ENCODE peak calls at places on chromosomes 6 and 20, in four cellular contexts. I, U, V and P are unnamed samples.

GRCh38 chr6:7060769-7061516 is 46.8 kb upstream of the RREB1 start:
- DNase-seq in I (no peak), V (no peak), U (no peak), P (peak; percentile 10)

GRCh38 chr20:17609978-17610377 is 40.1 kb downstream of the DSTN start:
- DNase-seq in I (no peak), U (no peak), V (no peak), P (no peak)

GRCh38 chr6:84193140-84193708 is 34.2 kb downstream of the CEP162 start:
- DNase-seq in I (no peak), U (no peak), V (no peak), P (peak; percentile 85)

GRCh38 chr6:16174368-16175078 is 45.6 kb downstream of the MYLIP start:
- DNase-seq in I (no peak), V (no peak), U (no peak), P (no peak)

GRCh38 chr6:3939964-3940363 is 90.8 kb downstream of the FAM50B start:
- DNase-seq in U (no peak), I (no peak), V (no peak), P (no peak)

GRCh38 chr6:129671442-129672344 is 38.3 kb downstream of the ARHGAP18 start:
- DNase-seq in V (peak; percentile 43), I (peak; percentile 56), U (no peak), P (no peak)

GRCh38 chr20:15227102-15227501 is 889.7 kb upstream of the FLRT3 start:
- DNase-seq in V (no peak), U (no peak), I (no peak), P (no peak)

GRCh38 chr6:30727920-30728605 is 7.9 kb downstream of the TUBB start:
- DNase-seq in I (no peak), U (no peak), V (no peak), P (no peak)

GRCh38 chr20:11170565-11170964 is 496.8 kb upstream of the JAG1 start:
- DNase-seq in V (no peak), I (no peak), U (no peak), P (no peak)

GRCh38 chr6:122736606-122737005 is 42.9 kb upstream of the FABP7 start:
- DNase-seq in U (no peak), V (no peak), I (no peak), P (no peak)

DNA sequence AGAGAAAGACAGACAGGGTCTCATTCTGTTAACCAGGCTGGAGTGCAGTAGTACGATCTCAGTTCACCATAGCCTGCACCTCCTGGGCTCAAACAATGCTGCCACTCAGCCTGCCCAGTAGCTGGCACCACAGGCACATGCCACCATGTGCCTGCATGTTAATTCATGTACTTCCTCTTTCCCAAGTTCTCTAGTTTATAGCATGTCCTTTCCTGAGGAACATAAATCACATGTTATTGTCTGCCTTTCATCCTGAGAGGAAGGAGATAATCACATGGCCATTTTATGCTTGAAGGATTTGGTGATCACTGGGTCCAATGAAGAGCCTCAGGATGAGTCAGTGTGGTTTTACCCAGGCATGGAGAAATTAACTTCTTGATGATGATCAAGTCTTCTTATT is 47.9 kb downstream of the COL11A2 start:
- DNase-seq in I (no peak), U (no peak), V (no peak), P (no peak)
- TF ChIP-seq FOSL1 in I (no peak), U (no peak), V (no peak), P (no peak)

DNA sequence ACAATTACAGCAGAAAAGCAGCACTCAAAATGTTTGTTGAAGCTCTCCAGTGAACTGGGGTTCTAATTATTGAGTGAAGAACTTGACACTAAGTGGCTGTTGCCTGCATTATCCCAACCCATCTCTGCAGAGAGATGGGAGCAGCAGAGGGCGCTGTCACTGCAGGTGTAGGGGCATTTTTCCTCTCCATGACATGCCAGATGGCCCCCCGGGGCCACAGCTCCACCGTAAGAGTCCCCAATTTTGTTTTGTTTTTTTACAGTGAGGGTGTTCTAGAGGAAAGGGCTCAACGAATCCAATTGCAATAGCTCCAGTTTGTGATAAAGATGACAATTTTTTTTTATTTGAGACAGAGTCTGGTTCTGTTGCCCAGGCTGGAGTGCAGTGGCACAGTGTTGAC is 1.9 kb upstream of the FUCA2 start:
- DNase-seq in I (peak; percentile 38), V (peak; percentile 40), U (no peak), P (no peak)
- TF ChIP-seq FOSL1 in I (no peak), V (no peak), U (no peak), P (no peak)

DNA sequence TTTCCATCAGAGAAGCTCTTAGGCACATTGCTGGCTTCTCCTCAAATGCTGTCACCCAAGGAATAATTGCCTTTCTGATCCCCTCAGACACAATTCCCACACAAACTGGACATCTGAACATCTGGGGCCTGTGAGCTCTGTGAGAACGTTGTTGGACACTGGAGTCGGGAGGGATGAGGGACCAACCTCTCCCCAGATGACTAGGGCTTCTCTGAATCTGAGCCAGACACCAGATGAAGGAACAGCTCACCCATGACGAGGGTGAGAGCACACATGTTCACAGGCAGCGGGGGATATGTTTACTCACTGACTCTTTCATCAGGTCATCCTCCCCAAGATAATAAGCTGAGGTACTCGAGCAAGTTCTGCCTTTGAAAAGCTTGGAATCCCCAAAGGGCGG is 283.9 kb upstream of the SUPT3H start:
- DNase-seq in U (no peak), V (no peak), I (no peak), P (no peak)
- TF ChIP-seq FOSL1 in U (no peak), V (no peak), I (no peak), P (no peak)

GRCh38 chr20:33783256-33783655 is 27.9 kb upstream of the CHMP4B start:
- DNase-seq in I (no peak), U (no peak), V (no peak), P (no peak)
- TF ChIP-seq FOSL1 in I (no peak), U (no peak), V (no peak), P (no peak)

GRCh38 chr20:62897666-62898065 is 28.6 kb downstream of the DIDO1 start:
- DNase-seq in U (no peak), V (no peak), I (no peak), P (no peak)
- TF ChIP-seq FOSL1 in U (no peak), V (no peak), I (no peak), P (no peak)

GRCh38 chr6:27867051-27867940 is 44.9 kb downstream of the OR2B2 start:
- DNase-seq in V (peak; percentile 58), U (no peak), I (peak; percentile 58), P (no peak)

GRCh38 chr6:27864906-27865883 is 47.0 kb downstream of the OR2B2 start:
- DNase-seq in U (no peak), I (peak; percentile 73), V (peak; percentile 38), P (no peak)

GRCh38 chr6:27865952-27866369 is 46.2 kb downstream of the OR2B2 start:
- DNase-seq in I (no peak), U (no peak), V (no peak), P (no peak)

GRCh38 chr6:27867941-27868705 is 44.1 kb downstream of the OR2B2 start:
- DNase-seq in V (no peak), I (no peak), U (no peak), P (no peak)

GRCh38 chr6:27866370-27867050 is 45.7 kb downstream of the OR2B2 start:
- DNase-seq in V (no peak), I (peak; percentile 32), U (no peak), P (no peak)
- TF ChIP-seq FOSL1 in V (no peak), I (no peak), U (peak; percentile 62), P (no peak)

GRCh38 chr20:23340524-23340923 is 10.1 kb upstream of the NXT1 start:
- DNase-seq in U (no peak), V (peak; percentile 19), I (peak; percentile 77), P (peak; percentile 54)
- TF ChIP-seq FOSL1 in U (no peak), V (no peak), I (no peak), P (no peak)

DNA sequence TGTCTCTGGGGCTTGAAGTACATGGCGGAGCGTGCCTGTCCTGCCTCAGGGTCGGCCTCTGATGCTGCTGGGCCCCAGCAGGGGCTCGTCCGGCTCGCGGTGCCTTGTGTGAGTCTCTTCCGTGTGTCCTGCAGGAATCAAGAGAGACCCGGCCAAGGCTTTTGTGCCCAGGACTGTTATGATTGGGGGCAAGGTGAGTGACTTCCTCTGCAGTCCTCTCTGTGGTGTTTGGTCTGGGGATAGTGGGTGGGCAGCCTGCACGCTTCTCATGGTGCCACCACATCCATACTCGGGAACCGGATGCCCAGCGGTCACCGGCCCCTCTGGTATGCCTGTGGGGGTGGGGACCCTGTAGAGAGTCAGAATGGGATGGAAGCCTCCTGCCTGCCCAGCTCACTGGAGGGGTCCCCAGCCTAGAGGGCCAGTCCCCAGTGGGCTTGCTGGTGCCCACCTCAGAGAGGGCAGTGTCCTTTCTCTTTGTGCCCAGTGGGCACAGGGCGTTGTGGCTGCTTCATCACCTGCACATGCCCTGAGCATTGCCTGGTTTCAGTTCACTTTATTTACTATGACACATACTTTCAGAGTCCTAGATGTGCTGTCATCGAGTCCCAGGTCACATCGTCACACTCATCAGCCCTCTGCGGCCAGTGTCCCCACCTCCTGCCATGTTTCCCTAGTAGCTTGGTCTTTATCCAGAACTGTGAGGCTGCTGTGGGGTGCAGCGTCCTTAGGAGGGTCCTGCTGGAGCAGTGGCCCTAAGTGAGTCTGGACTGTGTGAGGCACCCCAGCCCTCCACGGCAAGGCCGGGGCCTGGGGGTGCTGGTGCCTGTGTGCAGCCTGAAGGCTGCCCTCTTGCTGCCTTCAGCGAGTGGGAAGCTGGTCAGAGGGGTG is 40.7 kb downstream of the PYGB start:
- DNase-seq in U (no peak), I (no peak), V (no peak), P (no peak)
- TF ChIP-seq FOSL1 in U (no peak), I (no peak), V (no peak), P (no peak)

GRCh38 chr6:131910219-131910589 is 41.0 kb downstream of the CCN2 start:
- DNase-seq in V (no peak), I (no peak), U (no peak), P (no peak)

GRCh38 chr6:131914234-131914633 is 36.9 kb downstream of the CCN2 start:
- DNase-seq in I (no peak), V (no peak), U (no peak), P (no peak)

GRCh38 chr6:131910956-131911355 is 40.2 kb downstream of the CCN2 start:
- DNase-seq in V (no peak), I (no peak), U (no peak), P (no peak)

GRCh38 chr6:131911951-131912350 is 39.2 kb downstream of the CCN2 start:
- DNase-seq in U (no peak), V (no peak), I (no peak), P (no peak)

GRCh38 chr6:131909408-131910218 is 41.6 kb downstream of the CCN2 start:
- DNase-seq in I (peak; percentile 79), V (peak; percentile 66), U (no peak), P (peak; percentile 57)
- TF ChIP-seq FOSL1 in I (no peak), V (no peak), U (no peak), P (no peak)

GRCh38 chr6:108942556-108943492 is 94.6 kb downstream of the ARMC2 start:
- DNase-seq in U (no peak), V (no peak), I (no peak), P (no peak)
- TF ChIP-seq FOSL1 in U (no peak), V (no peak), I (no peak), P (no peak)